ENCODE peak calls at places on chromosome 22, in six cellular contexts. One of them, this sample, is unnamed.

GRCh38 chr22:42939941-42940653 is 74.9 kb downstream of the PACSIN2 start:
- DNase-seq in GM23248: peak
- DNase-seq in left lung: no peak
- DNase-seq in mesendoderm: peak
- DNase-seq in choroid plexus epithelial cell: peak
- DNase-seq in sigmoid colon: no peak
- DNase-seq in this sample: peak

GRCh38 chr22:17953147-17953546 is 71.2 kb downstream of the MICAL3 start:
- DNase-seq in GM23248: no peak
- DNase-seq in choroid plexus epithelial cell: no peak
- DNase-seq in mesendoderm: no peak
- DNase-seq in sigmoid colon: peak
- DNase-seq in left lung: no peak
- DNase-seq in this sample: no peak

GRCh38 chr22:30312053-30312452 is 14.7 kb downstream of the TBC1D10A start:
- DNase-seq in sigmoid colon: no peak
- DNase-seq in mesendoderm: no peak
- DNase-seq in choroid plexus epithelial cell: peak
- DNase-seq in left lung: no peak
- DNase-seq in GM23248: peak
- DNase-seq in this sample: no peak

GRCh38 chr22:24155597-24156145 is 25.6 kb upstream of the SUSD2 start:
- DNase-seq in choroid plexus epithelial cell: peak
- DNase-seq in sigmoid colon: peak
- DNase-seq in GM23248: peak
- DNase-seq in left lung: peak
- DNase-seq in mesendoderm: peak
- DNase-seq in this sample: no peak

GRCh38 chr22:29635734-29636357 is 32.4 kb downstream of the NF2 start:
- DNase-seq in GM23248: peak
- DNase-seq in sigmoid colon: no peak
- DNase-seq in left lung: no peak
- DNase-seq in choroid plexus epithelial cell: peak
- DNase-seq in mesendoderm: peak
- DNase-seq in this sample: no peak

GRCh38 chr22:32473388-32473952 is 1.1 kb upstream of the FBXO7 start:
- DNase-seq in mesendoderm: peak
- DNase-seq in choroid plexus epithelial cell: peak
- DNase-seq in left lung: no peak
- DNase-seq in GM23248: peak
- DNase-seq in sigmoid colon: no peak
- DNase-seq in this sample: peak

GRCh38 chr22:28822930-28823481 is 22.6 kb upstream of the XBP1 start:
- DNase-seq in sigmoid colon: no peak
- DNase-seq in left lung: no peak
- DNase-seq in mesendoderm: no peak
- DNase-seq in GM23248: no peak
- DNase-seq in choroid plexus epithelial cell: no peak
- DNase-seq in this sample: no peak

GRCh38 chr22:25623310-25623734 is 58.8 kb downstream of the GRK3 start:
- DNase-seq in mesendoderm: no peak
- DNase-seq in GM23248: no peak
- DNase-seq in left lung: no peak
- DNase-seq in sigmoid colon: no peak
- DNase-seq in choroid plexus epithelial cell: no peak
- DNase-seq in this sample: no peak

GRCh38 chr22:28906312-28906711 is 22.9 kb downstream of the ZNRF3 start:
- DNase-seq in left lung: no peak
- DNase-seq in GM23248: no peak
- DNase-seq in mesendoderm: no peak
- DNase-seq in choroid plexus epithelial cell: no peak
- DNase-seq in sigmoid colon: no peak
- DNase-seq in this sample: no peak

GRCh38 chr22:23827351-23827995 is 11.3 kb downstream of the DERL3 start:
- DNase-seq in mesendoderm: peak
- DNase-seq in left lung: no peak
- DNase-seq in sigmoid colon: peak
- DNase-seq in GM23248: no peak
- DNase-seq in choroid plexus epithelial cell: no peak
- DNase-seq in this sample: no peak

GRCh38 chr22:35072939-35073338 is 7.0 kb downstream of the ISX start:
- DNase-seq in left lung: no peak
- DNase-seq in choroid plexus epithelial cell: peak
- DNase-seq in mesendoderm: peak
- DNase-seq in sigmoid colon: peak
- DNase-seq in GM23248: peak
- DNase-seq in this sample: no peak

GRCh38 chr22:40002935-40003715 is 8.4 kb downstream of the FAM83F start:
- DNase-seq in mesendoderm: no peak
- DNase-seq in left lung: no peak
- DNase-seq in GM23248: no peak
- DNase-seq in sigmoid colon: no peak
- DNase-seq in choroid plexus epithelial cell: no peak
- DNase-seq in this sample: no peak

GRCh38 chr22:36422287-36423014 is 34.7 kb upstream of the MYH9 start:
- DNase-seq in mesendoderm: no peak
- DNase-seq in left lung: no peak
- DNase-seq in sigmoid colon: no peak
- DNase-seq in choroid plexus epithelial cell: no peak
- DNase-seq in GM23248: no peak
- DNase-seq in this sample: no peak

GRCh38 chr22:36419177-36419911 is 31.6 kb upstream of the MYH9 start:
- DNase-seq in left lung: no peak
- DNase-seq in sigmoid colon: peak
- DNase-seq in mesendoderm: peak
- DNase-seq in choroid plexus epithelial cell: peak
- DNase-seq in GM23248: peak
- DNase-seq in this sample: no peak

GRCh38 chr22:36423461-36424404 is 36.0 kb upstream of the MYH9 start:
- DNase-seq in GM23248: no peak
- DNase-seq in choroid plexus epithelial cell: peak
- DNase-seq in left lung: no peak
- DNase-seq in mesendoderm: no peak
- DNase-seq in sigmoid colon: no peak
- DNase-seq in this sample: no peak

GRCh38 chr22:36417281-36417686 is 29.5 kb upstream of the MYH9 start:
- DNase-seq in mesendoderm: peak
- DNase-seq in GM23248: peak
- DNase-seq in sigmoid colon: no peak
- DNase-seq in choroid plexus epithelial cell: no peak
- DNase-seq in left lung: no peak
- DNase-seq in this sample: no peak

DNA sequence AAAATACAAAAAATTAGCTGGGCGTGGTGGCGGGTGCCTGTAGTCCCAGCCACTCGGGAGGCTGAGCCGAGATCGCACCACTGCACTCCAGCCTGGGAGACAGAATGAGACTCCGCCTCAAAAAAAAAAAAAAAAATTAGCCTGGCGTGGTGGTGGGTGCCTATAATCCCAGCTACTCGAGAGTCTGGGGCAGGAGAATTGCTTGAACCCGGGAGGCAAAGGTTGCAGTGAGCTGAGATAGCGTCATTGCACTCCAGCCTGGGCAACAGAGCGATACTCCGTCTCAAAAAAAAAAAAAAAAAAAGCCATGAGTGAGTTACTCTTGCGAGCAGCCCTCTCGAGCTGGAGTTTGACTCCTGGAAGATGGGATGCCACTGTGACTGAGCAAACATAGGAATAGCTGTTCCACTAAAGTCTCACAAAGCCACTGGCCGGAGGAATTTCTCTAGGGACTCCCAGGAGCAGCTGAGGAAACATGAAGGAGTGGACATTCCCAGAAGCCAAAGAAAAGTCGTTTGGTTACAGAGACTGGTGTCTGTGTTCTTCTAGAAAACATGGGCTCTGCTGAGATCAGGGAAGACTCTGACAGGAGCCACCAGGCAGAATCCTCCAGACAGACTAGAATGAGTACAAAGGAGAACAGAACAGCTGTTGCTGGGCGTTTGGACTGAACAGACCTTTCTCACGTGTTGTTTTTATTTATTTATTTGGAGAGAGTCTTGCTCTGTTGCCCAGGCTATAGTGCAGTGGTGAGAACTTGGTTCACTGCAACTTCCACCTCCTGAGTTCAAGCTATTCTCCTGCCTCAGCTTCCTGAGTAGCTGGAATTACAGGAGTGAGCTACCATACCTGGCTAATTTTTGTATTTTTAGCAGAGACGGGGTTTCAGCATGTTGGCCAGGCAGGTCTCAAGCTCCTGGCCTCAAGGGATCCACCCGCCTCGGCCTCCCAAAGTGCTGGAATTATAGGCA is 32.4 kb upstream of the MYH9 start:
- DNase-seq in GM23248: peak
- DNase-seq in mesendoderm: no peak
- DNase-seq in left lung: no peak
- DNase-seq in choroid plexus epithelial cell: no peak
- DNase-seq in sigmoid colon: no peak
- DNase-seq in this sample: no peak
- H3K4me3 ChIP-seq in GM23248: no peak
- H3K4me3 ChIP-seq in mesendoderm: no peak
- H3K4me3 ChIP-seq in left lung: no peak
- H3K4me3 ChIP-seq in choroid plexus epithelial cell: no peak
- H3K4me3 ChIP-seq in sigmoid colon: peak
- H3K4me3 ChIP-seq in this sample: no peak

DNA sequence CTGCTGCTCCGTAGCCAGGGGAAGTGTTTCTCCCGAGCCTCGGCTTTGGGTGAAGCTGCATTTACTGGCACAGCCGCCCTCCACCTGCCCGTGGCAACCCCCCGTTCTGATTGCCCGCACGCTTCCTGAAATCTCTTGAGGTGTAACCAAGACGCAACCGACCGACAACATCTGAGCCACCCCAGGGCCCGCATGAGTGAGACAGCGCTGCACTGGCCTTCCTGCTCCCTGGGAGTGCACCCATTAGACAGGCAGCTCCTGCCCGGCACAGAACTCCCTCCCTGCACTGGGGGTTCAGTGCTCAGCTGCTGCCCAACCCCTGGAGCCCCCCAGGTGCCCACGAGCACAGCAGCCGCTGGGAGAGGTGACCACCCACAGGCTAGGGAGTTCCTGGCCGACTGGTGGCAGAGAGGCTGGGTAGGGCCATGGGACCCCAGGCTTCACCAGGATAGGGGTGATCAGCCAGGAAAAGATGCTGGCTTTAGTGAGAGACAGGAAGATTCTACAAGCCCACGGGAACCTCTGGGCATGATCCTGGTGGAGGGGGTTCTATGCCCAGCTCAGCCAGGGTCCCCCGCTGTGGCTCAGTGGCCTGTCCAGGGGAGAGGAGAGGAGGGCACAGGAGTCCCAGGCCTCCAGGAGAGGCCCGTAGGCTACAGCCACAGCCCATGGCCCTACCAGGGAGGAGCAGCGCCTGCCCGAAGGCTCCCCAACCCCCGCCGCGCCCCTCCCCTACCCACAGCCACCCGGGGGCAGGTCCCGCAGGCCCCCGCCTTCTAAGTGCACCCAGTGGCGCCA is 14.6 kb downstream of the PLXNB2 start:
- DNase-seq in sigmoid colon: no peak
- DNase-seq in left lung: no peak
- DNase-seq in choroid plexus epithelial cell: no peak
- DNase-seq in GM23248: no peak
- DNase-seq in mesendoderm: no peak
- DNase-seq in this sample: no peak
- H3K4me3 ChIP-seq in sigmoid colon: peak
- H3K4me3 ChIP-seq in left lung: peak
- H3K4me3 ChIP-seq in choroid plexus epithelial cell: peak
- H3K4me3 ChIP-seq in GM23248: peak
- H3K4me3 ChIP-seq in mesendoderm: no peak
- H3K4me3 ChIP-seq in this sample: peak

GRCh38 chr22:19962909-19963806 is 21.5 kb upstream of the TXNRD2 start:
- DNase-seq in mesendoderm: peak
- DNase-seq in GM23248: peak
- DNase-seq in sigmoid colon: no peak
- DNase-seq in left lung: peak
- DNase-seq in choroid plexus epithelial cell: no peak
- DNase-seq in this sample: no peak
- H3K4me3 ChIP-seq in mesendoderm: no peak
- H3K4me3 ChIP-seq in GM23248: no peak
- H3K4me3 ChIP-seq in sigmoid colon: no peak
- H3K4me3 ChIP-seq in left lung: peak
- H3K4me3 ChIP-seq in choroid plexus epithelial cell: no peak
- H3K4me3 ChIP-seq in this sample: no peak

GRCh38 chr22:46538816-46539163 is 1.4 kb upstream of the CELSR1 start:
- DNase-seq in choroid plexus epithelial cell: peak
- DNase-seq in sigmoid colon: no peak
- DNase-seq in GM23248: peak
- DNase-seq in left lung: no peak
- DNase-seq in mesendoderm: no peak
- DNase-seq in this sample: no peak
- H3K4me3 ChIP-seq in choroid plexus epithelial cell: peak
- H3K4me3 ChIP-seq in sigmoid colon: peak
- H3K4me3 ChIP-seq in GM23248: peak
- H3K4me3 ChIP-seq in left lung: peak
- H3K4me3 ChIP-seq in mesendoderm: no peak
- H3K4me3 ChIP-seq in this sample: peak

DNA sequence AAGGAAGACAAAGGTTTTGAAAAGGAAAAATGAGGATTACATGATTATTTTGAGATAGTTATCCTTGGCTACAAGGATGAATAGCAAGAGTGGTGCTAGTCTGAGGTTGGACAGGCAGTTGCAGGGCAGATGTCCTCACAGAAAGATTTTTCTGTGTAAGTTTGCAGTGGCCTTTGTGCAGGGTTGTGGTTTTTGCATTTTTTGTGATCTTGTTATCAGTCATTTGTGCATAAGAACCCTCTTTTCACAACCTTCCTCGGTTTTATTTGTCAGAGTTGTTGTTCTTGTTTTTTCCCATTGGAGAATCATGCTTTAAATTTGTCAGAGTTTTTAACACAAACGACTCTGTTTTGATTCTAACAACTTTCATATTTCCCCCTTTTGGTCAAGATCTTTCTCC is 1.4 kb downstream of the CCDC134 start:
- DNase-seq in left lung: no peak
- DNase-seq in mesendoderm: no peak
- DNase-seq in GM23248: no peak
- DNase-seq in choroid plexus epithelial cell: no peak
- DNase-seq in sigmoid colon: no peak
- DNase-seq in this sample: no peak
- H3K4me3 ChIP-seq in left lung: peak
- H3K4me3 ChIP-seq in mesendoderm: no peak
- H3K4me3 ChIP-seq in GM23248: no peak
- H3K4me3 ChIP-seq in choroid plexus epithelial cell: no peak
- H3K4me3 ChIP-seq in sigmoid colon: no peak
- H3K4me3 ChIP-seq in this sample: no peak

GRCh38 chr22:48407256-48407955 is 1420.3 kb downstream of the BRD1 start:
- DNase-seq in GM23248: no peak
- DNase-seq in sigmoid colon: no peak
- DNase-seq in left lung: no peak
- DNase-seq in mesendoderm: no peak
- DNase-seq in choroid plexus epithelial cell: no peak
- DNase-seq in this sample: no peak
- H3K4me3 ChIP-seq in GM23248: no peak
- H3K4me3 ChIP-seq in sigmoid colon: no peak
- H3K4me3 ChIP-seq in left lung: no peak
- H3K4me3 ChIP-seq in mesendoderm: no peak
- H3K4me3 ChIP-seq in choroid plexus epithelial cell: no peak
- H3K4me3 ChIP-seq in this sample: no peak

GRCh38 chr22:41920271-41920976 is 5.5 kb upstream of the SHISA8 start:
- DNase-seq in mesendoderm: no peak
- DNase-seq in left lung: no peak
- DNase-seq in GM23248: no peak
- DNase-seq in sigmoid colon: no peak
- DNase-seq in choroid plexus epithelial cell: no peak
- DNase-seq in this sample: no peak
- H3K4me3 ChIP-seq in mesendoderm: no peak
- H3K4me3 ChIP-seq in left lung: peak
- H3K4me3 ChIP-seq in GM23248: peak
- H3K4me3 ChIP-seq in sigmoid colon: peak
- H3K4me3 ChIP-seq in choroid plexus epithelial cell: no peak
- H3K4me3 ChIP-seq in this sample: no peak

This sample was measured in skeletal muscle cell.